ENCODE peak calls at places on chromosomes 13 and 19, in five cellular contexts. U is AG04450, Y is AG10803, F is stomach, S is BE2C. W is an unnamed sample.

GRCh38 chr19:8363803-8364771 is at the start of gene ANGPTL4:
- DNase-seq in U (no peak), S (peak; percentile 68), Y (peak; percentile 74), F (peak; percentile 82), W (peak; percentile 81)

GRCh38 chr13:108987488-108987887 is 358.1 kb downstream of the MYO16 start:
- DNase-seq in U (no peak), S (no peak), F (no peak), Y (peak; percentile 93), W (peak; percentile 31)

GRCh38 chr13:113216165-113217056 is 7.0 kb downstream of the CUL4A start:
- DNase-seq in Y (peak; percentile 62), S (no peak), U (no peak), F (peak; percentile 60), W (peak; percentile 63)

GRCh38 chr13:27920677-27921420 is 1.0 kb downstream of the PDX1 start:
- DNase-seq in U (no peak), Y (peak; percentile 11), F (no peak), S (no peak), W (peak; percentile 21)

GRCh38 chr19:10420444-10421239 is at the start of gene PDE4A:
- DNase-seq in U (no peak), S (peak; percentile 87), F (no peak), Y (no peak), W (peak; percentile 60)

GRCh38 chr19:4052114-4052992 is 14.3 kb downstream of the ZBTB7A start:
- DNase-seq in F (peak; percentile 81), U (no peak), S (peak; percentile 13), Y (no peak), W (no peak)

GRCh38 chr13:36530050-36530789 is 97.9 kb downstream of the CCNA1 start:
- DNase-seq in S (no peak), Y (peak; percentile 71), U (no peak), F (no peak), W (peak; percentile 74)

GRCh38 chr13:36057041-36057440 is 74.1 kb downstream of the DCLK1 start:
- DNase-seq in U (no peak), F (no peak), S (no peak), Y (no peak), W (peak; percentile 15)

GRCh38 chr19:55437410-55437809 is 5.7 kb downstream of the SHISA7 start:
- DNase-seq in Y (peak; percentile 39), U (no peak), S (no peak), F (peak; percentile 55), W (peak; percentile 74)

GRCh38 chr13:113816248-113816924 is 47.5 kb downstream of the GAS6 start:
- DNase-seq in Y (no peak), F (no peak), U (no peak), S (no peak), W (no peak)

GRCh38 chr13:108508263-108508662 is 121.1 kb upstream of the MYO16 start:
- DNase-seq in F (no peak), U (no peak), S (no peak), Y (no peak), W (peak; percentile 80)

GRCh38 chr13:113924184-113924583 is 49.7 kb downstream of the C13orf46 start:
- DNase-seq in S (no peak), Y (no peak), U (no peak), F (peak; percentile 2), W (no peak)

GRCh38 chr19:13008926-13009787 is 13.9 kb downstream of the NFIX start:
- DNase-seq in S (no peak), U (no peak), F (no peak), Y (peak; percentile 36), W (no peak)

GRCh38 chr13:43787998-43788397 is 1.2 kb upstream of the ENOX1 start:
- DNase-seq in F (no peak), Y (peak; percentile 49), U (no peak), S (peak; percentile 67), W (peak; percentile 78)

GRCh38 chr13:85665286-85665685 is 133.9 kb downstream of the SLITRK6 start:
- DNase-seq in U (peak; percentile 55), Y (no peak), F (no peak), S (no peak), W (peak; percentile 22)

GRCh38 chr19:48895226-48895625 is 3.3 kb downstream of the TULP2 start:
- DNase-seq in F (no peak), Y (no peak), U (no peak), S (no peak), W (no peak)

GRCh38 chr13:75514080-75515040 is 23.3 kb downstream of the COMMD6 start:
- DNase-seq in Y (peak; percentile 36), U (no peak), F (no peak), S (no peak), W (peak; percentile 77)

GRCh38 chr19:47239610-47240296 is 8.8 kb upstream of the BBC3 start:
- DNase-seq in F (peak; percentile 58), Y (peak; percentile 37), U (no peak), S (peak; percentile 95), W (peak; percentile 48)

GRCh38 chr13:100611678-100612492 is 23.3 kb upstream of the GGACT start:
- DNase-seq in F (no peak), S (no peak), Y (peak; percentile 8), U (no peak), W (no peak)

GRCh38 chr13:97264663-97265062 is 42.5 kb downstream of the MBNL2 start:
- DNase-seq in U (no peak), F (no peak), Y (no peak), S (no peak), W (no peak)

GRCh38 chr13:112468069-112468468 is 91.9 kb downstream of the SPACA7 start:
- DNase-seq in Y (no peak), S (no peak), U (no peak), F (no peak), W (no peak)

GRCh38 chr13:81326913-81327312 is 986.0 kb upstream of the SPRY2 start:
- DNase-seq in S (no peak), F (no peak), Y (no peak), U (no peak), W (no peak)

GRCh38 chr13:98825659-98826058 is 73.2 kb upstream of the SLC15A1 start:
- DNase-seq in Y (no peak), U (no peak), F (no peak), S (no peak), W (no peak)

GRCh38 chr13:37381502-37381901 is 217.1 kb downstream of the POSTN start:
- DNase-seq in U (no peak), Y (no peak), F (no peak), S (no peak), W (no peak)

GRCh38 chr19:16896913-16897571 is 8.2 kb downstream of the F2RL3 start:
- DNase-seq in Y (peak; percentile 93), F (peak; percentile 96), U (peak; percentile 87), S (peak; percentile 96), W (peak; percentile 97)

GRCh38 chr19:16895467-16896097 is 6.8 kb downstream of the F2RL3 start:
- DNase-seq in Y (peak; percentile 12), S (no peak), U (no peak), F (no peak), W (peak; percentile 25)

GRCh38 chr19:16897572-16898056 is 8.8 kb downstream of the F2RL3 start:
- DNase-seq in S (no peak), U (no peak), F (peak; percentile 53), Y (peak; percentile 36), W (peak; percentile 14)

GRCh38 chr19:16898306-16899015 is 9.7 kb downstream of the F2RL3 start:
- DNase-seq in S (no peak), U (no peak), F (no peak), Y (no peak), W (no peak)

GRCh38 chr19:16896098-16896912 is 7.5 kb downstream of the F2RL3 start:
- DNase-seq in U (no peak), F (no peak), Y (no peak), S (no peak), W (no peak)
- H3K4me3 ChIP-seq in U (peak overlapping the region; percentile 51), F (peak overlapping the region; percentile 46), Y (peak overlapping the region; percentile 60), S (peak overlapping the region; percentile 39), W (peak overlapping the region; percentile 54)

GRCh38 chr19:33414667-33415605 is 41.4 kb downstream of the CEBPG start:
- DNase-seq in S (no peak), F (no peak), Y (no peak), U (no peak), W (no peak)

GRCh38 chr19:33418461-33418860 is 45.0 kb downstream of the CEBPG start:
- DNase-seq in F (no peak), S (no peak), U (no peak), Y (no peak), W (no peak)

GRCh38 chr19:33417751-33418150 is 44.2 kb downstream of the CEBPG start:
- DNase-seq in U (no peak), S (no peak), Y (no peak), F (no peak), W (no peak)

GRCh38 chr19:33413868-33414666 is 40.6 kb downstream of the CEBPG start:
- DNase-seq in U (no peak), S (no peak), F (no peak), Y (no peak), W (no peak)

DNA sequence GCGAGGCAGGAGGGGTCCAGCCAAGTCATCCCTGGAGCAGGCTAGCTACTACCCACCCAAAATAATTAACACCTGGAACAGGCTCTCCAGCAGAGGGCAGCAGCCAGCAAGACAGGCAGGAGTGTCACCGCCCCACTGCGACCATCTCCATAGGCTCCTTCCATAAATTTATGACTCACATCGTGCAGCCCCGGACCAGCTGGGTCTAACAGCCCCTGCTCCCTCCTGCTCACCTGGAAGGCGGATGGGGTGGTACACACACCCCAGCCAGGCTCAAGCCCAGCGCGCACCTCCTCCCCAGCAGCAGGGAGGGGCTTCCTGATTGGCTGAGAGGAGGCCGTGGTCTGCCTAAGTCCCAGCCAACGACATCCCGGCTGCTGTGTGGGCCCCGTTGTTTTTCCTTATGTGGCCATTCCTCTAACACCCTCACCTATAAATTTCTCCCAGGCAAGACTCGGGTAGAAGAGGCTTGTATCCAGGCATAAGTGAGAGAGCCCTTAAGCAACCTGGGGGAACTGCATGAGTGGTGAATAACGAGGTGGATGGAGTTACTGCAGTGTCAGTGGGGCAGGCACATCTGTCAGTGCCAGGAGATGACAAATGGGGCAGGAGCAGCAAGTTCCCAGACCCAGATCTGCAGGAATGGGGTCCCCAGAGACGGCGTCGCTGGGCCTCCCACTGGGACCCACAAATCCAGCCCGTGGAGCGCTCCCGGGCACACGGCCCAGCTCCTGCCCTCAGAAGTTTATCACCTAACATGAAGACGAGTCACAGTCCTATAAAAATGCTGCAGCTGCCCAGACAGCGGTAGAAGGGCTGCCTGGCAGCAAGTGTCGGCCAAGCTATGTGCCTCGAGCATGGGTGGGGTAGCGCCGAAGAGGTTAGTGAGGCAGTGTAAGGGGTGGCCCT is 43.1 kb downstream of the CEBPG start:
- DNase-seq in F (peak; percentile 75), S (peak; percentile 90), Y (peak; percentile 44), U (no peak), W (peak; percentile 73)
- TF ChIP-seq CTCF in F (peak; percentile 49), S (peak; percentile 90), Y (peak; percentile 66), U (peak; percentile 67), W (peak; percentile 88)

GRCh38 chr13:48448285-48448962 is 35.5 kb upstream of the LPAR6 start:
- DNase-seq in S (no peak), U (no peak), Y (no peak), F (no peak), W (no peak)
- H3K4me3 ChIP-seq in S (no peak overlapping the region), U (no peak overlapping the region), Y (no peak overlapping the region), F (no peak overlapping the region), W (no peak overlapping the region)

GRCh38 chr19:17390665-17391370 is 3.2 kb downstream of the CCDC194 start:
- DNase-seq in F (peak; percentile 90), Y (peak; percentile 84), S (peak; percentile 98), U (peak; percentile 72), W (peak; percentile 91)

GRCh38 chr19:17391371-17392151 is 2.4 kb downstream of the CCDC194 start:
- DNase-seq in F (no peak), Y (no peak), S (no peak), U (no peak), W (no peak)

GRCh38 chr19:17393914-17394313 is at the start of gene CCDC194:
- DNase-seq in F (no peak), Y (no peak), S (no peak), U (no peak), W (no peak)

GRCh38 chr19:17389288-17389687 is 4.7 kb downstream of the CCDC194 start:
- DNase-seq in F (no peak), S (no peak), Y (no peak), U (no peak), W (no peak)

GRCh38 chr19:17389957-17390664 is 3.9 kb downstream of the CCDC194 start:
- DNase-seq in Y (no peak), S (no peak), F (no peak), U (no peak), W (no peak)
- TF ChIP-seq CTCF in Y (no peak), S (peak; percentile 16), F (no peak), U (no peak), W (no peak)